ENCODE peak calls at places on chromosomes 3 and 15, in ten cellular contexts. One of them, this sample, is unnamed.

GRCh38 chr3:48952510-48953118 is 34.0 kb downstream of the ARIH2 start:
- DNase-seq in HCT116: peak; percentile 41
- DNase-seq in adrenal gland: peak; percentile 20
- DNase-seq in right lobe of liver: peak; percentile 30
- DNase-seq in body of pancreas: peak; percentile 62
- DNase-seq in endothelial cell of umbilical vein: peak; percentile 52
- DNase-seq in prostate gland: peak; percentile 42
- DNase-seq in transverse colon: peak; percentile 70
- DNase-seq in heart left ventricle: peak; percentile 36
- DNase-seq in breast epithelium: no peak
- DNase-seq in this sample: peak; percentile 59

GRCh38 chr15:99305761-99306505 is 54.7 kb downstream of the LRRC28 start:
- DNase-seq in right lobe of liver: peak; percentile 68
- DNase-seq in endothelial cell of umbilical vein: peak; percentile 49
- DNase-seq in HCT116: no peak
- DNase-seq in heart left ventricle: peak; percentile 55
- DNase-seq in transverse colon: peak; percentile 11
- DNase-seq in body of pancreas: peak; percentile 34
- DNase-seq in adrenal gland: no peak
- DNase-seq in breast epithelium: peak; percentile 83
- DNase-seq in prostate gland: peak; percentile 84
- DNase-seq in this sample: peak; percentile 98

GRCh38 chr3:198113219-198114053 is 153.4 kb downstream of the LMLN start:
- DNase-seq in adrenal gland: peak; percentile 8
- DNase-seq in breast epithelium: no peak
- DNase-seq in transverse colon: no peak
- DNase-seq in heart left ventricle: peak; percentile 27
- DNase-seq in right lobe of liver: peak; percentile 51
- DNase-seq in endothelial cell of umbilical vein: peak; percentile 18
- DNase-seq in prostate gland: no peak
- DNase-seq in body of pancreas: no peak
- DNase-seq in HCT116: no peak
- DNase-seq in this sample: peak; percentile 7

GRCh38 chr15:69592954-69593353 is 140.3 kb downstream of the RPLP1 start:
- DNase-seq in endothelial cell of umbilical vein: no peak
- DNase-seq in transverse colon: no peak
- DNase-seq in heart left ventricle: no peak
- DNase-seq in breast epithelium: no peak
- DNase-seq in HCT116: no peak
- DNase-seq in prostate gland: no peak
- DNase-seq in right lobe of liver: no peak
- DNase-seq in adrenal gland: no peak
- DNase-seq in body of pancreas: no peak
- DNase-seq in this sample: no peak

GRCh38 chr15:75761446-75762356 is 49.1 kb upstream of the CSPG4 start:
- DNase-seq in endothelial cell of umbilical vein: no peak
- DNase-seq in body of pancreas: no peak
- DNase-seq in breast epithelium: no peak
- DNase-seq in heart left ventricle: no peak
- DNase-seq in prostate gland: no peak
- DNase-seq in HCT116: no peak
- DNase-seq in adrenal gland: no peak
- DNase-seq in transverse colon: no peak
- DNase-seq in right lobe of liver: no peak
- DNase-seq in this sample: no peak

GRCh38 chr3:155938409-155938808 is 68.0 kb downstream of the GMPS start:
- DNase-seq in heart left ventricle: no peak
- DNase-seq in body of pancreas: no peak
- DNase-seq in right lobe of liver: no peak
- DNase-seq in adrenal gland: no peak
- DNase-seq in prostate gland: no peak
- DNase-seq in endothelial cell of umbilical vein: no peak
- DNase-seq in transverse colon: no peak
- DNase-seq in breast epithelium: no peak
- DNase-seq in HCT116: no peak
- DNase-seq in this sample: no peak

GRCh38 chr3:24232784-24233183 is 261.9 kb downstream of the THRB start:
- DNase-seq in right lobe of liver: no peak
- DNase-seq in breast epithelium: no peak
- DNase-seq in prostate gland: peak; percentile 62
- DNase-seq in heart left ventricle: no peak
- DNase-seq in adrenal gland: no peak
- DNase-seq in transverse colon: no peak
- DNase-seq in endothelial cell of umbilical vein: no peak
- DNase-seq in body of pancreas: no peak
- DNase-seq in HCT116: no peak
- DNase-seq in this sample: no peak

GRCh38 chr15:56411122-56411749 is 46.0 kb downstream of the TEX9 start:
- DNase-seq in breast epithelium: no peak
- DNase-seq in HCT116: no peak
- DNase-seq in endothelial cell of umbilical vein: no peak
- DNase-seq in prostate gland: no peak
- DNase-seq in heart left ventricle: no peak
- DNase-seq in adrenal gland: no peak
- DNase-seq in body of pancreas: no peak
- DNase-seq in transverse colon: no peak
- DNase-seq in right lobe of liver: no peak
- DNase-seq in this sample: no peak

GRCh38 chr15:73750951-73751350 is 2.2 kb downstream of the INSYN1 start:
- DNase-seq in endothelial cell of umbilical vein: no peak
- DNase-seq in prostate gland: no peak
- DNase-seq in heart left ventricle: no peak
- DNase-seq in HCT116: no peak
- DNase-seq in body of pancreas: no peak
- DNase-seq in transverse colon: no peak
- DNase-seq in breast epithelium: no peak
- DNase-seq in adrenal gland: no peak
- DNase-seq in right lobe of liver: no peak
- DNase-seq in this sample: no peak

GRCh38 chr15:91535856-91536500 is 317.5 kb upstream of the SLCO3A1 start:
- DNase-seq in breast epithelium: no peak
- DNase-seq in endothelial cell of umbilical vein: no peak
- DNase-seq in adrenal gland: no peak
- DNase-seq in prostate gland: no peak
- DNase-seq in right lobe of liver: no peak
- DNase-seq in heart left ventricle: no peak
- DNase-seq in HCT116: no peak
- DNase-seq in body of pancreas: no peak
- DNase-seq in transverse colon: no peak
- DNase-seq in this sample: no peak
- TF ChIP-seq POLR2A in breast epithelium: no peak
- TF ChIP-seq POLR2A in endothelial cell of umbilical vein: no peak
- TF ChIP-seq POLR2A in adrenal gland: no peak
- TF ChIP-seq POLR2A in prostate gland: no peak
- TF ChIP-seq POLR2A in right lobe of liver: no peak
- TF ChIP-seq POLR2A in heart left ventricle: no peak
- TF ChIP-seq POLR2A in HCT116: no peak
- TF ChIP-seq POLR2A in body of pancreas: no peak
- TF ChIP-seq POLR2A in transverse colon: no peak
- TF ChIP-seq POLR2A in this sample: no peak

GRCh38 chr15:94380798-94381197 is 149.4 kb downstream of the MCTP2 start:
- DNase-seq in breast epithelium: no peak
- DNase-seq in adrenal gland: no peak
- DNase-seq in right lobe of liver: no peak
- DNase-seq in prostate gland: no peak
- DNase-seq in endothelial cell of umbilical vein: no peak
- DNase-seq in HCT116: no peak
- DNase-seq in body of pancreas: no peak
- DNase-seq in transverse colon: no peak
- DNase-seq in heart left ventricle: no peak
- DNase-seq in this sample: no peak

GRCh38 chr15:94370197-94370987 is 139.0 kb downstream of the MCTP2 start:
- DNase-seq in adrenal gland: no peak
- DNase-seq in right lobe of liver: no peak
- DNase-seq in endothelial cell of umbilical vein: no peak
- DNase-seq in breast epithelium: no peak
- DNase-seq in body of pancreas: no peak
- DNase-seq in heart left ventricle: no peak
- DNase-seq in prostate gland: no peak
- DNase-seq in HCT116: no peak
- DNase-seq in transverse colon: no peak
- DNase-seq in this sample: no peak

GRCh38 chr15:94381384-94381783 is 150.0 kb downstream of the MCTP2 start:
- DNase-seq in prostate gland: no peak
- DNase-seq in HCT116: no peak
- DNase-seq in heart left ventricle: no peak
- DNase-seq in adrenal gland: no peak
- DNase-seq in breast epithelium: no peak
- DNase-seq in right lobe of liver: no peak
- DNase-seq in endothelial cell of umbilical vein: no peak
- DNase-seq in body of pancreas: no peak
- DNase-seq in transverse colon: no peak
- DNase-seq in this sample: no peak

GRCh38 chr15:94375997-94376396 is 144.6 kb downstream of the MCTP2 start:
- DNase-seq in adrenal gland: no peak
- DNase-seq in heart left ventricle: no peak
- DNase-seq in right lobe of liver: no peak
- DNase-seq in prostate gland: no peak
- DNase-seq in transverse colon: no peak
- DNase-seq in endothelial cell of umbilical vein: no peak
- DNase-seq in body of pancreas: no peak
- DNase-seq in HCT116: no peak
- DNase-seq in breast epithelium: no peak
- DNase-seq in this sample: no peak
- TF ChIP-seq CTCF in adrenal gland: no peak
- TF ChIP-seq CTCF in heart left ventricle: peak; percentile 12
- TF ChIP-seq CTCF in right lobe of liver: peak; percentile 6
- TF ChIP-seq CTCF in prostate gland: no peak
- TF ChIP-seq CTCF in transverse colon: no peak
- TF ChIP-seq CTCF in endothelial cell of umbilical vein: no peak
- TF ChIP-seq CTCF in body of pancreas: no peak
- TF ChIP-seq CTCF in HCT116: no peak
- TF ChIP-seq CTCF in breast epithelium: no peak
- TF ChIP-seq CTCF in this sample: no peak

GRCh38 chr3:21750291-21750690 is 719 bp downstream of the ZNF385D start:
- DNase-seq in heart left ventricle: no peak
- DNase-seq in body of pancreas: no peak
- DNase-seq in transverse colon: no peak
- DNase-seq in breast epithelium: no peak
- DNase-seq in prostate gland: no peak
- DNase-seq in right lobe of liver: no peak
- DNase-seq in HCT116: no peak
- DNase-seq in adrenal gland: no peak
- DNase-seq in endothelial cell of umbilical vein: no peak
- DNase-seq in this sample: no peak

GRCh38 chr3:21752749-21753347 is 1.8 kb upstream of the ZNF385D start:
- DNase-seq in endothelial cell of umbilical vein: peak; percentile 9
- DNase-seq in adrenal gland: peak; percentile 8
- DNase-seq in HCT116: no peak
- DNase-seq in body of pancreas: peak; percentile 14
- DNase-seq in prostate gland: peak; percentile 7
- DNase-seq in heart left ventricle: peak; percentile 29
- DNase-seq in transverse colon: no peak
- DNase-seq in breast epithelium: no peak
- DNase-seq in right lobe of liver: no peak
- DNase-seq in this sample: no peak

GRCh38 chr3:21751891-21752290 is 881 bp upstream of the ZNF385D start:
- DNase-seq in HCT116: no peak
- DNase-seq in breast epithelium: no peak
- DNase-seq in right lobe of liver: no peak
- DNase-seq in endothelial cell of umbilical vein: no peak
- DNase-seq in adrenal gland: no peak
- DNase-seq in body of pancreas: no peak
- DNase-seq in transverse colon: no peak
- DNase-seq in heart left ventricle: no peak
- DNase-seq in prostate gland: no peak
- DNase-seq in this sample: no peak

GRCh38 chr3:21747376-21747775 is 3.6 kb downstream of the ZNF385D start:
- DNase-seq in adrenal gland: no peak
- DNase-seq in right lobe of liver: no peak
- DNase-seq in endothelial cell of umbilical vein: no peak
- DNase-seq in body of pancreas: no peak
- DNase-seq in transverse colon: no peak
- DNase-seq in heart left ventricle: no peak
- DNase-seq in HCT116: no peak
- DNase-seq in breast epithelium: no peak
- DNase-seq in prostate gland: no peak
- DNase-seq in this sample: peak; percentile 31

GRCh38 chr3:21750831-21751391 is at the start of gene ZNF385D:
- DNase-seq in prostate gland: peak; percentile 25
- DNase-seq in heart left ventricle: peak; percentile 71
- DNase-seq in HCT116: no peak
- DNase-seq in breast epithelium: peak; percentile 39
- DNase-seq in endothelial cell of umbilical vein: no peak
- DNase-seq in right lobe of liver: peak; percentile 19
- DNase-seq in transverse colon: no peak
- DNase-seq in adrenal gland: peak; percentile 12
- DNase-seq in body of pancreas: peak; percentile 3
- DNase-seq in this sample: peak; percentile 28
- TF ChIP-seq POLR2A in prostate gland: no peak
- TF ChIP-seq POLR2A in heart left ventricle: no peak
- TF ChIP-seq POLR2A in HCT116: no peak
- TF ChIP-seq POLR2A in breast epithelium: no peak
- TF ChIP-seq POLR2A in endothelial cell of umbilical vein: no peak
- TF ChIP-seq POLR2A in right lobe of liver: no peak
- TF ChIP-seq POLR2A in transverse colon: no peak
- TF ChIP-seq POLR2A in adrenal gland: no peak
- TF ChIP-seq POLR2A in body of pancreas: no peak
- TF ChIP-seq POLR2A in this sample: no peak

GRCh38 chr3:186825294-186825821 is 17.2 kb upstream of the ADIPOQ start:
- DNase-seq in right lobe of liver: no peak
- DNase-seq in body of pancreas: no peak
- DNase-seq in adrenal gland: no peak
- DNase-seq in prostate gland: no peak
- DNase-seq in endothelial cell of umbilical vein: no peak
- DNase-seq in heart left ventricle: no peak
- DNase-seq in HCT116: no peak
- DNase-seq in transverse colon: no peak
- DNase-seq in breast epithelium: no peak
- DNase-seq in this sample: peak; percentile 24
- TF ChIP-seq CTCF in right lobe of liver: no peak
- TF ChIP-seq CTCF in body of pancreas: no peak
- TF ChIP-seq CTCF in adrenal gland: no peak
- TF ChIP-seq CTCF in prostate gland: no peak
- TF ChIP-seq CTCF in endothelial cell of umbilical vein: no peak
- TF ChIP-seq CTCF in heart left ventricle: no peak
- TF ChIP-seq CTCF in HCT116: no peak
- TF ChIP-seq CTCF in transverse colon: no peak
- TF ChIP-seq CTCF in breast epithelium: no peak
- TF ChIP-seq CTCF in this sample: no peak